ENCODE peak calls at places on chromosomes 3 and 15, in four cellular contexts. A is SJSA1; W is CD8-positive, alpha-beta memory T cell; I is effector memory CD4-positive, alpha-beta T cell. Y is an unnamed sample.
A peak's percentile ranks its signal among the peaks of the same experiment; 100 is the strongest.

GRCh38 chr15:89187911-89188514 is 33.4 kb downstream of the RLBP1 start:
- DNase-seq in I (no peak), W (no peak), A (no peak), Y (no peak)

GRCh38 chr3:126540342-126540849 is 16.4 kb downstream of the CHST13 start:
- DNase-seq in A (peak; percentile 83), W (no peak), I (no peak), Y (peak; percentile 59)

GRCh38 chr3:75294124-75294523 is 370.0 kb upstream of the FRG2C start:
- DNase-seq in W (no peak), I (no peak), A (no peak), Y (no peak)

GRCh38 chr15:58755956-58756355 is 6.4 kb upstream of the ADAM10 start:
- DNase-seq in W (no peak), I (no peak), A (no peak), Y (no peak)

GRCh38 chr3:175146258-175146657 is 287.1 kb downstream of the NAALADL2 start:
- DNase-seq in A (no peak), W (no peak), I (no peak), Y (no peak)

GRCh38 chr3:37961622-37962455 is 28.7 kb upstream of the VILL start:
- DNase-seq in A (no peak), I (no peak), W (no peak), Y (no peak)

GRCh38 chr15:89114974-89115373 is 26.7 kb downstream of the ABHD2 start:
- DNase-seq in I (no peak), A (no peak), W (no peak), Y (no peak)

GRCh38 chr3:65019412-65020093 is 331.8 kb upstream of the ADAMTS9 start:
- DNase-seq in A (no peak), W (no peak), I (no peak), Y (peak; percentile 20)

GRCh38 chr15:68487087-68487843 is 55.3 kb upstream of the ITGA11 start:
- DNase-seq in W (no peak), A (no peak), I (no peak), Y (peak; percentile 31)

GRCh38 chr3:66385066-66385465 is 115.8 kb downstream of the LRIG1 start:
- DNase-seq in W (no peak), I (no peak), A (no peak), Y (no peak)

GRCh38 chr3:190773948-190774347 is 88.5 kb downstream of the GMNC start:
- DNase-seq in W (no peak), A (no peak), I (no peak), Y (no peak)

DNA sequence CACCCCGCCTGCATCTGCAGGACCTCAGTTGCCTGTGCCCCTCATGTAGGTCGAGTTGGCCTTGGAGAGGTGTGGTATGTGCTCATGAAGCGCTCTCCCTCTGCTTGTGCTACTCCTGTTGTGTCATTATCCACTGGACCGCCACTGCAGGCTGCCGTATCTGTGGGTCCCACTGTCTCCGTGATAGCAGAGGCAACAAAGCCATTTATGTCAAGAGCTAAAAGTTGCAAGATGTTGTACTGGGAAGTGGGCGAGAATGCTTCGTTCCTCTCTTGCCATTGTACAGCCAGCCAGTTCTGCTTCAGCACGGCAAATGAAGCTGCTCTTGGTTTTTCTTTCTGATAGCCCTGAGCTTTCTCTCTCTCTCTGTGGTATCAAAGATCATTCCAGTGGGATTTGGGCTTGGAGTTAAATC is 89.0 kb downstream of the TMEM212 start:
- DNase-seq in W (no peak), I (no peak), A (no peak), Y (no peak)
- H3K27ac ChIP-seq in W (no peak overlapping the region), I (no peak overlapping the region), A (no peak overlapping the region), Y (no peak overlapping the region)

GRCh38 chr15:90593469-90594158 is 63.9 kb downstream of the CRTC3 start:
- DNase-seq in W (no peak), A (no peak), I (no peak), Y (no peak)
- H3K27ac ChIP-seq in W (peak overlapping the region; percentile 12), A (no peak overlapping the region), I (peak overlapping the region; percentile 68), Y (peak overlapping the region; percentile 64)

GRCh38 chr3:118473343-118473742 is 561.3 kb downstream of the IGSF11 start:
- DNase-seq in I (no peak), A (no peak), W (no peak), Y (no peak)

GRCh38 chr3:118472586-118472985 is 562.1 kb downstream of the IGSF11 start:
- DNase-seq in W (no peak), I (no peak), A (peak; percentile 66), Y (peak; percentile 48)

GRCh38 chr3:118466795-118467330 is 567.8 kb downstream of the IGSF11 start:
- DNase-seq in W (no peak), I (no peak), A (no peak), Y (no peak)

DNA sequence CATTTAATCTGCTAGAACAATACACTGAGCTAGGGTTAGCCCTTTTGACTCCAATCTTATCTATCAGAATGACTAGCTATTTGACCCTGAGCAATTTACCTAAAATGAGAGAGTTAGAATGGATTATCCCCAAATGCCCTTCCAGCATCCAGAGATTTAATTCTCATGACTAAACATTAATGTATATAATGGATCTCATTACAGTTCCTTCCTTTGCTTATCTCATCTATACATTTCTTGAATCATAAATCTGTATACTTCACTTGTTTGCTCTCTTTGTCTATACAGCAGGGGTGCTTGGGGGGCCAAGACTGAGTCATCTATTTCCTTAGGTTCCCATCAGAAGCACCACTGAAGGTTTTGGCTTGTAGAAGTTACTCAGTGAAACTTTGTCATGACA is 565.8 kb downstream of the IGSF11 start:
- DNase-seq in I (no peak), W (no peak), A (no peak), Y (no peak)
- H3K27ac ChIP-seq in I (no peak overlapping the region), W (no peak overlapping the region), A (no peak overlapping the region), Y (no peak overlapping the region)

GRCh38 chr15:34953851-34954250 is 15.7 kb downstream of the AQR start:
- DNase-seq in A (peak; percentile 24), W (no peak), I (no peak), Y (no peak)
- H3K27ac ChIP-seq in A (no peak overlapping the region), W (no peak overlapping the region), I (no peak overlapping the region), Y (no peak overlapping the region)

Y was measured in epithelial cell of prostate.